ENCODE peak calls at places on chromosomes 2 and 18, in five cellular contexts. T, E, C, L and D are unnamed samples.

GRCh38 chr2:134348239-134348638 is 94.4 kb downstream of the MGAT5 start:
- DNase-seq in T (peak; percentile 41), E (no peak), C (no peak), L (no peak), D (peak; percentile 66)

GRCh38 chr2:98445167-98445522 is 487 bp downstream of the INPP4A start:
- DNase-seq in T (peak; percentile 24), E (no peak), C (peak; percentile 68), L (no peak), D (no peak)

GRCh38 chr2:28169492-28169891 is 223.2 kb upstream of the FOSL2 start:
- DNase-seq in T (no peak), E (no peak), C (no peak), L (no peak), D (no peak)

GRCh38 chr18:34848695-34849094 is 138.6 kb downstream of the DTNA start:
- DNase-seq in T (no peak), E (no peak), C (no peak), L (no peak), D (no peak)

GRCh38 chr2:96495983-96496382 is 9.2 kb downstream of the NEURL3 start:
- DNase-seq in T (peak; percentile 26), E (no peak), C (no peak), L (peak; percentile 30), D (peak; percentile 18)

GRCh38 chr2:21710496-21710895 is 586.7 kb downstream of the TDRD15 start:
- DNase-seq in T (no peak), E (no peak), C (no peak), L (no peak), D (no peak)

GRCh38 chr2:44181648-44182047 is 13.0 kb downstream of the PPM1B start:
- DNase-seq in T (no peak), E (no peak), C (peak; percentile 80), L (no peak), D (no peak)

GRCh38 chr2:203814661-203815540 is 52.7 kb upstream of the CTLA4 start:
- DNase-seq in T (peak; percentile 90), E (peak; percentile 77), C (peak; percentile 77), L (peak; percentile 75), D (peak; percentile 89)

GRCh38 chr2:240925576-240926515 is 19.7 kb downstream of the CROCC2 start:
- DNase-seq in T (no peak), E (no peak), C (no peak), L (peak; percentile 61), D (no peak)

GRCh38 chr2:233165895-233166661 is 85.4 kb upstream of the ATG16L1 start:
- DNase-seq in T (peak; percentile 42), E (peak; percentile 84), C (peak; percentile 100), L (no peak), D (peak; percentile 16)

GRCh38 chr2:85951351-85952067 is 62.7 kb upstream of the ST3GAL5 start:
- DNase-seq in T (no peak), E (no peak), C (peak; percentile 87), L (no peak), D (no peak)

GRCh38 chr2:11159574-11160170 is 4.4 kb downstream of the SLC66A3 start:
- DNase-seq in T (no peak), E (no peak), C (no peak), L (peak; percentile 44), D (no peak)

GRCh38 chr2:204180671-204181070 is 244.1 kb downstream of the ICOS start:
- DNase-seq in T (no peak), E (no peak), C (no peak), L (no peak), D (no peak)

GRCh38 chr2:218988164-218988563 is 3.2 kb upstream of the FEV start:
- DNase-seq in T (no peak), E (no peak), C (no peak), L (no peak), D (no peak)

GRCh38 chr2:227411990-227412350 is 24.2 kb upstream of the SCYGR1 start:
- DNase-seq in T (no peak), E (peak; percentile 32), C (no peak), L (no peak), D (no peak)

GRCh38 chr2:45745231-45745630 is 93.8 kb downstream of the PRKCE start:
- DNase-seq in T (no peak), E (no peak), C (no peak), L (no peak), D (no peak)

GRCh38 chr2:231038483-231039293 is 1.4 kb downstream of the C2orf72 start:
- DNase-seq in T (no peak), E (no peak), C (no peak), L (no peak), D (no peak)

GRCh38 chr2:231036578-231037106 is 681 bp upstream of the C2orf72 start:
- DNase-seq in T (no peak), E (no peak), C (no peak), L (no peak), D (no peak)

GRCh38 chr2:231037202-231037730 is at the start of gene C2orf72:
- DNase-seq in T (no peak), E (no peak), C (peak; percentile 47), L (no peak), D (no peak)

GRCh38 chr2:231039294-231039664 is 2.0 kb downstream of the C2orf72 start:
- DNase-seq in T (no peak), E (no peak), C (no peak), L (no peak), D (no peak)

DNA sequence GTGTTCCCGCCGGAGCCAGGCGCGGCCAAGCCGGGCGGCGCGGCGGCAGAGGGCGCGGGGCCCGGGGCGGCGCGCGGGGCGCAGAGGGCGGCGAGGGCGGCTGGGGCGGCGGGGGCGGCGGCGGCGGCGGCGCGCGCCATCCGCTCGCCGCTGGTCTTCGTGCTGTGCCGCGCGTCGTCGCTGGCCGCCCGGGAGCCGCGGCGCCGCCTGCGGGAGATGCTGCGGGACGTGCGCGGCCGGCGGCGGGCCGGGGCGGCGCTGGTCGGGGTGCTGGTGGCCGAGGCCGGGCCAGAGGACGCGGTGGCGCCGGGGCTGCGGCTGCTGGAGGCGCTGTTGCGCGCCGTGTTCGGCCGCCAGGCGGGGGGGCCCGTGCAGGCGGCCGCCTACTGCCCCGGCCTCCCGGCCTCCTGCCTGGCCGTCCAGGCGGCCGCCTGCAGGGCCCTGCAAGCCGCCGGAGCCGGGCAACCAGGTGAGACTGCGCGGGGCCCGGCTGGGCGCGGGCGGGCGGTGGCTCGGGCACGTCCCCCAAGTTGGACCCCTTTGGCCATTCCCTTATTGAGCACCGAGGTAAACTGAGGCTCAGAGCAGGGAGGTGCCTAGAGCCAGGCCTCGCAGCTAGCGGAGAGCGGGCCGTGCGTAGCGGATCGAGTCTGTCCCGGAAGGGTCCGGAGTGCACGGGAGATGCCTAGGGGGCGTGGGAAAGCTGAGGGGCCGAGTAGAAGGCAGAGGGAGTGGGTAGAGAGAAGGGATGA is 584 bp downstream of the C2orf72 start:
- DNase-seq in T (no peak), E (no peak), C (peak; percentile 40), L (no peak), D (no peak)
- H3K4me3 ChIP-seq in T (no peak overlapping the region), E (peak overlapping the region; percentile 52), C (no peak overlapping the region), L (peak overlapping the region; percentile 47), D (peak overlapping the region; percentile 17)

GRCh38 chr2:39855856-39856255 is 76.8 kb upstream of the THUMPD2 start:
- DNase-seq in T (no peak), E (peak; percentile 69), C (no peak), L (no peak), D (no peak)

GRCh38 chr2:39849982-39850526 is 71.0 kb upstream of the THUMPD2 start:
- DNase-seq in T (no peak), E (peak; percentile 61), C (no peak), L (no peak), D (no peak)

GRCh38 chr2:39851251-39851650 is 72.2 kb upstream of the THUMPD2 start:
- DNase-seq in T (no peak), E (no peak), C (no peak), L (no peak), D (peak; percentile 3)

GRCh38 chr2:39851691-39852110 is 72.6 kb upstream of the THUMPD2 start:
- DNase-seq in T (peak; percentile 44), E (peak; percentile 28), C (peak; percentile 67), L (no peak), D (peak; percentile 10)
- TF ChIP-seq CTCF in T (peak; percentile 2), E (peak; percentile 23), C (no peak), L (no peak), D (no peak)

DNA sequence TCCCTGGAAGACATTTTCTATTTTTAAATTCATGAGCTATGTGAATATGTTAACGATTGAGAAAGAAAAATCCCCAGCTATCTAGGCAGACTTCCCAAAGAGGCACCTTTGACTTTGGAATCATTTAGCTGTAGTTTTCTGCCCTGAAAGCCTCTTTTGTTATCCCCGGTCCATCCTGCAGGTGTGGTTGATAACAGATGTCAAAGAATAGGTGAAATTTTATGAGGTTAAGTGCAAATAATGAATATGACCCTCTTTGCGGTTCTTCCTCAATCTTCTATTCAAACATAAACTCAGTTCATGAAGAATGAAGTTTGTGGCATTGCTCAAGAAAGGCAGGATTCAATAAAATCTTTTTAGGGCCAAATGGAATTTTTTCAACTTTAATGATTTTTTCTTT is 51.6 kb upstream of the ATP8B1 start:
- DNase-seq in T (no peak), E (peak; percentile 71), C (no peak), L (no peak), D (no peak)
- H3K4me3 ChIP-seq in T (no peak overlapping the region), E (no peak overlapping the region), C (no peak overlapping the region), L (no peak overlapping the region), D (no peak overlapping the region)

DNA sequence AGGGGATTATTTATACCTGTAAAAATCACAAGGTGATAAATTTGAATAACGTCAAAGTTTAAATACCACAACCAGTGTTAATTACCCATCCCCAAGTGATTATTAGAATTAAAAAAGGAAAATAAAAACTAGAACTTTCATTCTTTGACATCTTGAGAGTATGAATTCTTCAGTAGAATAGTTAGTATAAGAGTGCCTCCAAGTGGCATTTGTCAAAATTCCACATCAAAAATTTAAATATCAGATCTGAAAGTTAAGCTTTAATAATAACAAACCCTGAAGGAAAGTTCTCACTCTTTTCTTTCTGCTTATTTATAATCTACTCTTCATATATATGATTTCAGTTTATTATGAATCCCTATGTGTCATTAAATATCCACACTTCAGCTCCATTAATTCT is 273.7 kb upstream of the KYNU start:
- DNase-seq in T (peak; percentile 18), E (peak; percentile 59), C (peak; percentile 16), L (no peak), D (no peak)
- TF ChIP-seq CTCF in T (peak; percentile 15), E (peak; percentile 71), C (no peak), L (no peak), D (no peak)

GRCh38 chr2:74843371-74844298 is 9.7 kb downstream of the HK2 start:
- DNase-seq in T (peak; percentile 87), E (peak; percentile 82), C (peak; percentile 70), L (peak; percentile 68), D (peak; percentile 93)

GRCh38 chr2:74845217-74845751 is 11.4 kb downstream of the HK2 start:
- DNase-seq in T (peak; percentile 87), E (peak; percentile 98), C (peak; percentile 85), L (peak; percentile 95), D (peak; percentile 88)

GRCh38 chr2:74846481-74846880 is 12.6 kb downstream of the HK2 start:
- DNase-seq in T (no peak), E (no peak), C (no peak), L (no peak), D (no peak)

GRCh38 chr2:74845991-74846390 is 12.1 kb downstream of the HK2 start:
- DNase-seq in T (no peak), E (peak; percentile 70), C (no peak), L (no peak), D (peak; percentile 87)

GRCh38 chr2:74844752-74845151 is 10.8 kb downstream of the HK2 start:
- DNase-seq in T (no peak), E (no peak), C (no peak), L (no peak), D (no peak)
- H3K4me3 ChIP-seq in T (no peak overlapping the region), E (peak overlapping the region; percentile 53), C (no peak overlapping the region), L (no peak overlapping the region), D (no peak overlapping the region)